ENCODE peak calls at places on chromosomes 13 and 19, in seven cellular contexts. One of them, this sample, is unnamed.
A peak's percentile ranks its signal among the peaks of the same experiment; 100 is the strongest.

GRCh38 chr19:3693030-3693925 is 7.0 kb downstream of the PIP5K1C start:
- DNase-seq in activated CD4-positive, alpha-beta T cell treated with anti-CD3 and anti-CD28 coated beads, Interleukin-2, amount 50 U/mL, for 1 hour: no peak
- DNase-seq in activated CD8-positive, alpha-beta memory T cell treated with anti-CD3 and anti-CD28 coated beads, Interleukin-2, amount 50 U/mL, for 48 hours: no peak
- DNase-seq in NCI-H1092: peak; percentile 15
- DNase-seq in mammary epithelial cell: no peak
- DNase-seq in stromal cell of bone marrow: no peak
- DNase-seq in foreskin fibroblast: no peak
- DNase-seq in this sample: no peak

GRCh38 chr13:74066937-74067336 is 67.3 kb downstream of the KLF12 start:
- DNase-seq in activated CD4-positive, alpha-beta T cell treated with anti-CD3 and anti-CD28 coated beads, Interleukin-2, amount 50 U/mL, for 1 hour: no peak
- DNase-seq in activated CD8-positive, alpha-beta memory T cell treated with anti-CD3 and anti-CD28 coated beads, Interleukin-2, amount 50 U/mL, for 48 hours: no peak
- DNase-seq in NCI-H1092: no peak
- DNase-seq in mammary epithelial cell: no peak
- DNase-seq in stromal cell of bone marrow: no peak
- DNase-seq in foreskin fibroblast: no peak
- DNase-seq in this sample: no peak

GRCh38 chr13:23074054-23074805 is 106.5 kb upstream of the SGCG start:
- DNase-seq in activated CD4-positive, alpha-beta T cell treated with anti-CD3 and anti-CD28 coated beads, Interleukin-2, amount 50 U/mL, for 1 hour: no peak
- DNase-seq in activated CD8-positive, alpha-beta memory T cell treated with anti-CD3 and anti-CD28 coated beads, Interleukin-2, amount 50 U/mL, for 48 hours: no peak
- DNase-seq in NCI-H1092: no peak
- DNase-seq in mammary epithelial cell: no peak
- DNase-seq in stromal cell of bone marrow: no peak
- DNase-seq in foreskin fibroblast: no peak
- DNase-seq in this sample: no peak

GRCh38 chr13:101258071-101258470 is 158.2 kb downstream of the NALCN start:
- DNase-seq in activated CD4-positive, alpha-beta T cell treated with anti-CD3 and anti-CD28 coated beads, Interleukin-2, amount 50 U/mL, for 1 hour: no peak
- DNase-seq in activated CD8-positive, alpha-beta memory T cell treated with anti-CD3 and anti-CD28 coated beads, Interleukin-2, amount 50 U/mL, for 48 hours: peak; percentile 70
- DNase-seq in NCI-H1092: no peak
- DNase-seq in mammary epithelial cell: peak; percentile 64
- DNase-seq in stromal cell of bone marrow: peak; percentile 86
- DNase-seq in foreskin fibroblast: peak; percentile 91
- DNase-seq in this sample: peak; percentile 68

GRCh38 chr19:46631481-46631880 is 4.5 kb downstream of the GNG8 start:
- DNase-seq in activated CD4-positive, alpha-beta T cell treated with anti-CD3 and anti-CD28 coated beads, Interleukin-2, amount 50 U/mL, for 1 hour: no peak
- DNase-seq in activated CD8-positive, alpha-beta memory T cell treated with anti-CD3 and anti-CD28 coated beads, Interleukin-2, amount 50 U/mL, for 48 hours: no peak
- DNase-seq in NCI-H1092: no peak
- DNase-seq in mammary epithelial cell: peak; percentile 35
- DNase-seq in stromal cell of bone marrow: no peak
- DNase-seq in foreskin fibroblast: no peak
- DNase-seq in this sample: no peak

GRCh38 chr13:26653310-26653709 is 95.8 kb downstream of the WASF3 start:
- DNase-seq in activated CD4-positive, alpha-beta T cell treated with anti-CD3 and anti-CD28 coated beads, Interleukin-2, amount 50 U/mL, for 1 hour: no peak
- DNase-seq in activated CD8-positive, alpha-beta memory T cell treated with anti-CD3 and anti-CD28 coated beads, Interleukin-2, amount 50 U/mL, for 48 hours: no peak
- DNase-seq in NCI-H1092: no peak
- DNase-seq in mammary epithelial cell: peak; percentile 50
- DNase-seq in stromal cell of bone marrow: peak; percentile 43
- DNase-seq in foreskin fibroblast: peak; percentile 55
- DNase-seq in this sample: no peak

GRCh38 chr19:10858204-10858828 is 10.1 kb downstream of the C19orf38 start:
- DNase-seq in activated CD4-positive, alpha-beta T cell treated with anti-CD3 and anti-CD28 coated beads, Interleukin-2, amount 50 U/mL, for 1 hour: no peak
- DNase-seq in activated CD8-positive, alpha-beta memory T cell treated with anti-CD3 and anti-CD28 coated beads, Interleukin-2, amount 50 U/mL, for 48 hours: peak; percentile 84
- DNase-seq in NCI-H1092: no peak
- DNase-seq in mammary epithelial cell: no peak
- DNase-seq in stromal cell of bone marrow: no peak
- DNase-seq in foreskin fibroblast: no peak
- DNase-seq in this sample: no peak

GRCh38 chr19:31220540-31220939 is 128.7 kb downstream of the TSHZ3 start:
- DNase-seq in activated CD4-positive, alpha-beta T cell treated with anti-CD3 and anti-CD28 coated beads, Interleukin-2, amount 50 U/mL, for 1 hour: peak; percentile 13
- DNase-seq in activated CD8-positive, alpha-beta memory T cell treated with anti-CD3 and anti-CD28 coated beads, Interleukin-2, amount 50 U/mL, for 48 hours: no peak
- DNase-seq in NCI-H1092: no peak
- DNase-seq in mammary epithelial cell: peak; percentile 29
- DNase-seq in stromal cell of bone marrow: no peak
- DNase-seq in foreskin fibroblast: no peak
- DNase-seq in this sample: peak; percentile 50

GRCh38 chr19:8366121-8366581 is 2.2 kb downstream of the ANGPTL4 start:
- DNase-seq in activated CD4-positive, alpha-beta T cell treated with anti-CD3 and anti-CD28 coated beads, Interleukin-2, amount 50 U/mL, for 1 hour: no peak
- DNase-seq in activated CD8-positive, alpha-beta memory T cell treated with anti-CD3 and anti-CD28 coated beads, Interleukin-2, amount 50 U/mL, for 48 hours: no peak
- DNase-seq in NCI-H1092: no peak
- DNase-seq in mammary epithelial cell: no peak
- DNase-seq in stromal cell of bone marrow: no peak
- DNase-seq in foreskin fibroblast: no peak
- DNase-seq in this sample: no peak

GRCh38 chr13:37657134-37657533 is 58.6 kb upstream of the POSTN start:
- DNase-seq in activated CD4-positive, alpha-beta T cell treated with anti-CD3 and anti-CD28 coated beads, Interleukin-2, amount 50 U/mL, for 1 hour: no peak
- DNase-seq in activated CD8-positive, alpha-beta memory T cell treated with anti-CD3 and anti-CD28 coated beads, Interleukin-2, amount 50 U/mL, for 48 hours: no peak
- DNase-seq in NCI-H1092: no peak
- DNase-seq in mammary epithelial cell: peak; percentile 52
- DNase-seq in stromal cell of bone marrow: peak; percentile 31
- DNase-seq in foreskin fibroblast: peak; percentile 31
- DNase-seq in this sample: no peak

GRCh38 chr13:78764665-78765064 is 105.7 kb upstream of the OBI1 start:
- DNase-seq in activated CD4-positive, alpha-beta T cell treated with anti-CD3 and anti-CD28 coated beads, Interleukin-2, amount 50 U/mL, for 1 hour: no peak
- DNase-seq in activated CD8-positive, alpha-beta memory T cell treated with anti-CD3 and anti-CD28 coated beads, Interleukin-2, amount 50 U/mL, for 48 hours: no peak
- DNase-seq in NCI-H1092: no peak
- DNase-seq in mammary epithelial cell: no peak
- DNase-seq in stromal cell of bone marrow: no peak
- DNase-seq in foreskin fibroblast: no peak
- DNase-seq in this sample: no peak

GRCh38 chr13:104385409-104385808 is 1319.2 kb upstream of the SLC10A2 start:
- DNase-seq in activated CD4-positive, alpha-beta T cell treated with anti-CD3 and anti-CD28 coated beads, Interleukin-2, amount 50 U/mL, for 1 hour: no peak
- DNase-seq in activated CD8-positive, alpha-beta memory T cell treated with anti-CD3 and anti-CD28 coated beads, Interleukin-2, amount 50 U/mL, for 48 hours: no peak
- DNase-seq in NCI-H1092: no peak
- DNase-seq in mammary epithelial cell: peak; percentile 84
- DNase-seq in stromal cell of bone marrow: peak; percentile 9
- DNase-seq in foreskin fibroblast: peak; percentile 1
- DNase-seq in this sample: no peak

GRCh38 chr13:60572003-60572792 is 175.2 kb downstream of the TDRD3 start:
- DNase-seq in activated CD4-positive, alpha-beta T cell treated with anti-CD3 and anti-CD28 coated beads, Interleukin-2, amount 50 U/mL, for 1 hour: no peak
- DNase-seq in activated CD8-positive, alpha-beta memory T cell treated with anti-CD3 and anti-CD28 coated beads, Interleukin-2, amount 50 U/mL, for 48 hours: no peak
- DNase-seq in NCI-H1092: no peak
- DNase-seq in mammary epithelial cell: peak; percentile 91
- DNase-seq in stromal cell of bone marrow: peak; percentile 47
- DNase-seq in foreskin fibroblast: peak; percentile 47
- DNase-seq in this sample: peak; percentile 86

GRCh38 chr13:53064721-53065120 is 36.1 kb downstream of the OLFM4 start:
- DNase-seq in activated CD4-positive, alpha-beta T cell treated with anti-CD3 and anti-CD28 coated beads, Interleukin-2, amount 50 U/mL, for 1 hour: no peak
- DNase-seq in activated CD8-positive, alpha-beta memory T cell treated with anti-CD3 and anti-CD28 coated beads, Interleukin-2, amount 50 U/mL, for 48 hours: no peak
- DNase-seq in NCI-H1092: peak; percentile 65
- DNase-seq in mammary epithelial cell: no peak
- DNase-seq in stromal cell of bone marrow: no peak
- DNase-seq in foreskin fibroblast: no peak
- DNase-seq in this sample: no peak

GRCh38 chr19:55116232-55117062 is 990 bp downstream of the PPP1R12C start:
- DNase-seq in activated CD4-positive, alpha-beta T cell treated with anti-CD3 and anti-CD28 coated beads, Interleukin-2, amount 50 U/mL, for 1 hour: peak; percentile 40
- DNase-seq in activated CD8-positive, alpha-beta memory T cell treated with anti-CD3 and anti-CD28 coated beads, Interleukin-2, amount 50 U/mL, for 48 hours: peak; percentile 77
- DNase-seq in NCI-H1092: no peak
- DNase-seq in mammary epithelial cell: peak; percentile 48
- DNase-seq in stromal cell of bone marrow: peak; percentile 38
- DNase-seq in foreskin fibroblast: peak; percentile 64
- DNase-seq in this sample: no peak

GRCh38 chr19:1997353-1998233 is 17.9 kb downstream of the BTBD2 start:
- DNase-seq in activated CD4-positive, alpha-beta T cell treated with anti-CD3 and anti-CD28 coated beads, Interleukin-2, amount 50 U/mL, for 1 hour: no peak
- DNase-seq in activated CD8-positive, alpha-beta memory T cell treated with anti-CD3 and anti-CD28 coated beads, Interleukin-2, amount 50 U/mL, for 48 hours: no peak
- DNase-seq in NCI-H1092: no peak
- DNase-seq in mammary epithelial cell: peak; percentile 15
- DNase-seq in stromal cell of bone marrow: no peak
- DNase-seq in foreskin fibroblast: no peak
- DNase-seq in this sample: no peak

GRCh38 chr13:43804461-43805070 is 17.8 kb upstream of the ENOX1 start:
- DNase-seq in activated CD4-positive, alpha-beta T cell treated with anti-CD3 and anti-CD28 coated beads, Interleukin-2, amount 50 U/mL, for 1 hour: no peak
- DNase-seq in activated CD8-positive, alpha-beta memory T cell treated with anti-CD3 and anti-CD28 coated beads, Interleukin-2, amount 50 U/mL, for 48 hours: no peak
- DNase-seq in NCI-H1092: peak; percentile 69
- DNase-seq in mammary epithelial cell: peak; percentile 64
- DNase-seq in stromal cell of bone marrow: peak; percentile 54
- DNase-seq in foreskin fibroblast: peak; percentile 66
- DNase-seq in this sample: no peak

GRCh38 chr13:94168784-94169512 is 310.5 kb downstream of the DCT start:
- DNase-seq in activated CD4-positive, alpha-beta T cell treated with anti-CD3 and anti-CD28 coated beads, Interleukin-2, amount 50 U/mL, for 1 hour: no peak
- DNase-seq in activated CD8-positive, alpha-beta memory T cell treated with anti-CD3 and anti-CD28 coated beads, Interleukin-2, amount 50 U/mL, for 48 hours: no peak
- DNase-seq in NCI-H1092: no peak
- DNase-seq in mammary epithelial cell: no peak
- DNase-seq in stromal cell of bone marrow: no peak
- DNase-seq in foreskin fibroblast: no peak
- DNase-seq in this sample: no peak

This sample was measured in iPS DF 19.7.